ENCODE peak calls at places on chromosome 16, in seven cellular contexts. G is body of pancreas, R is WTC11, B is ovary, N is Calu3, H is OCI-LY7, I is cardiac muscle cell. Y is an unnamed sample.

GRCh38 chr16:78684655-78685400 is 585.4 kb downstream of the WWOX start:
- DNase-seq in G (peak), R (no peak), B (no peak), N (no peak), H (no peak), I (no peak), Y (no peak)

GRCh38 chr16:53744449-53744848 is 40.5 kb downstream of the FTO start:
- DNase-seq in G (no peak), R (no peak), B (no peak), N (peak), H (peak), I (no peak), Y (no peak)

GRCh38 chr16:4860727-4861342 is 13.6 kb downstream of the UBN1 start:
- DNase-seq in G (no peak), R (no peak), B (no peak), N (no peak), H (no peak), I (no peak), Y (no peak)

GRCh38 chr16:51129105-51129504 is 22.0 kb downstream of the SALL1 start:
- DNase-seq in G (no peak), R (no peak), B (no peak), N (no peak), H (no peak), I (peak), Y (no peak)

GRCh38 chr16:84879569-84880487 is 60.0 kb downstream of the CRISPLD2 start:
- DNase-seq in G (no peak), R (no peak), B (no peak), N (peak), H (no peak), I (no peak), Y (no peak)

GRCh38 chr16:73202176-73202729 is 154.3 kb upstream of the ZFHX3 start:
- DNase-seq in G (peak), R (no peak), B (no peak), N (no peak), H (no peak), I (no peak), Y (no peak)

GRCh38 chr16:11145173-11145820 is 110.7 kb downstream of the SOCS1 start:
- DNase-seq in G (no peak), R (no peak), B (no peak), N (no peak), H (no peak), I (no peak), Y (no peak)

GRCh38 chr16:67736858-67737257 is 17.7 kb upstream of the GFOD2 start:
- DNase-seq in G (no peak), R (no peak), B (no peak), N (no peak), H (no peak), I (no peak), Y (no peak)

GRCh38 chr16:69187387-69187890 is 475 bp downstream of the SNTB2 start:
- DNase-seq in G (peak), R (peak), B (peak), N (peak), H (peak), I (peak), Y (peak)

GRCh38 chr16:1708768-1709180 is 2.8 kb downstream of the MAPK8IP3 start:
- DNase-seq in G (no peak), R (no peak), B (no peak), N (no peak), H (no peak), I (peak), Y (no peak)

GRCh38 chr16:13708361-13708760 is 211.6 kb upstream of the ERCC4 start:
- DNase-seq in G (no peak), R (no peak), B (no peak), N (no peak), H (no peak), I (no peak), Y (no peak)

GRCh38 chr16:15403392-15403995 is 7.9 kb downstream of the MPV17L start:
- DNase-seq in G (no peak), R (no peak), B (no peak), N (no peak), H (peak), I (no peak), Y (no peak)

GRCh38 chr16:44655-45054 is 8.8 kb downstream of the POLR3K start:
- DNase-seq in G (no peak), R (no peak), B (no peak), N (no peak), H (no peak), I (no peak), Y (no peak)

GRCh38 chr16:6104423-6104822 is 1006.8 kb upstream of the EEF2KMT start:
- DNase-seq in G (no peak), R (no peak), B (no peak), N (no peak), H (no peak), I (no peak), Y (no peak)

GRCh38 chr16:27401768-27402568 is at the start of gene IL21R:
- DNase-seq in G (peak), R (no peak), B (no peak), N (no peak), H (peak), I (no peak), Y (peak)

GRCh38 chr16:1439058-1439698 is 5.2 kb downstream of the CCDC154 start:
- DNase-seq in G (no peak), R (no peak), B (no peak), N (no peak), H (no peak), I (no peak), Y (peak)

GRCh38 chr16:64872101-64872500 is 249.8 kb downstream of the CDH11 start:
- DNase-seq in G (no peak), R (no peak), B (no peak), N (no peak), H (no peak), I (no peak), Y (no peak)

GRCh38 chr16:69559164-69559563 is 6.6 kb upstream of the NFAT5 start:
- DNase-seq in G (no peak), R (no peak), B (no peak), N (no peak), H (no peak), I (no peak), Y (no peak)

GRCh38 chr16:48862087-48862532 is 252.1 kb upstream of the N4BP1 start:
- DNase-seq in G (no peak), R (peak), B (no peak), N (peak), H (no peak), I (no peak), Y (no peak)

GRCh38 chr16:49419016-49419415 is 45.4 kb downstream of the C16orf78 start:
- DNase-seq in G (no peak), R (no peak), B (no peak), N (no peak), H (no peak), I (no peak), Y (no peak)

GRCh38 chr16:10749680-10750035 is 6.0 kb downstream of the NUBP1 start:
- DNase-seq in G (no peak), R (no peak), B (no peak), N (no peak), H (no peak), I (no peak), Y (no peak)

GRCh38 chr16:79843145-79843544 is 242.6 kb upstream of the MAF start:
- DNase-seq in G (no peak), R (no peak), B (no peak), N (no peak), H (no peak), I (no peak), Y (no peak)
- TF ChIP-seq CTCF in G (no peak), R (no peak), B (no peak), N (no peak), H (no peak), I (no peak), Y (no peak)

GRCh38 chr16:70715113-70715711 is 29.4 kb upstream of the MTSS2 start:
- DNase-seq in G (peak), R (no peak), B (peak), N (no peak), H (no peak), I (no peak), Y (no peak)
- TF ChIP-seq CTCF in G (no peak), R (no peak), B (no peak), N (no peak), H (no peak), I (no peak), Y (no peak)

DNA sequence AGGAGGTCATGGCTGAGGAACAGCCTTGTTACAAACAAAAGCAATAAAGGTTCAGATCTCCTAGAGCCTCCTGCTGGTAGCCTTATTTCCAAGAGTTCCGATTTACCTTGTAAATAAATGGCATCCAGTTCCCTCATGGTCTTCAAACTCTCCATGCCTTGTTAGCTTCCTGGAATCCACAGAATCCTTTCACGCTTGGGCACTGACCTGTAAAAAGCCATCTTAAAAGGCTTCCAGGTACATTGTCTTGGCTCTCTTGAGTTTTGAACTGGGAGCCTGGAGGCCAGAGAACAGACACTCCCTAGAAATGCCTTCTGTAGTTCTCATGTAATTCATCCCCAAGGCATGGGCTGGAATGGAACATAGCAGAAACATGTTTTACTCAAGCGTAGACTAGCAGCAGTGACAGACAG is 207.9 kb downstream of the SNX29 start:
- DNase-seq in G (no peak), R (no peak), B (no peak), N (no peak), H (no peak), I (no peak), Y (no peak)
- TF ChIP-seq CTCF in G (no peak), R (no peak), B (no peak), N (no peak), H (no peak), I (no peak), Y (no peak)

DNA sequence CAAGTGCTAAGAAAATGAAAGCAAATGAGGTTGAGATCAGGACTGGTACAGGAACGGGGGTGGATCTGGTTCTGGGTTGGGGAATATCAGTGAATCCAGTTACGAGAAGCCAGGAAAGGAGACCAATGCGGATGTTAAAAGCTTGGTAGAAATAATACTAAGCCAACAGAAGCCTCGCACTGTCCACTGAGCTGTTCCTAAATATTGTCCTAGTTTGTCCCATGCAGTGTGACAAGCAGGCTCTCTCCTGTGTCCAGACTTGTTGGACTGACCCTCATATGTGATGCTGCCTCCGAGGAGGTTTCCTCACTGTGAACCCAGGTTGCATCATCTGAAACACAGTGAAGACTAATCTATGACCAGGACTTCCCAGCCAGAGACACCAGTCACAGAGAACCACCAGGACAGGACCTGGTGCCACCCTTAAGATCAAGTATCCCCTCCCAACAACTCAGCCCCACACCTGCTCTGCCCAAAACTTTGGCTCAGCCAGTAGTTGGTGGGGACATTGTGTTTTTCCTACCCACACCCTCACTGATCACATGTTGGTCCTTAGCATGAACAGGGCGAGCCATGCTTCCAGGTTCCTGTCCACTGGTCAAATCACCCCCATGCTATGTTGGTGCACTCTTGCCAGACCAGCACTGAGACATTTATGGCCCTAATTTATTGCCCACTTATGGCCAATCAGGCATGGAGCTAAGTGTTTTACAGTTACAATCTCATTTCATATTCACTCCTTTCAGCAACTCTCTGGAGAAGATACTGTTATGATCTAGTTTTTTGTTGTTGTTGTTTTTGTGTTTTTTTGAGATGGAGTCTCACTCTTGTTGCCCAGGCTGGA is 32.6 kb upstream of the SCNN1B start:
- DNase-seq in G (no peak), R (no peak), B (no peak), N (no peak), H (no peak), I (no peak), Y (no peak)
- TF ChIP-seq CTCF in G (no peak), R (no peak), B (no peak), N (no peak), H (no peak), I (no peak), Y (no peak)

GRCh38 chr16:29961479-29962343 is at the start of gene TMEM219:
- DNase-seq in G (peak), R (peak), B (peak), N (peak), H (peak), I (peak), Y (peak)
- TF ChIP-seq CTCF in G (peak), R (no peak), B (peak), N (peak), H (peak), I (peak), Y (peak)

GRCh38 chr16:21703589-21704174 is 39.9 kb downstream of the OTOA start:
- DNase-seq in G (no peak), R (no peak), B (no peak), N (no peak), H (no peak), I (no peak), Y (no peak)

GRCh38 chr16:21704266-21704665 is 40.5 kb downstream of the OTOA start:
- DNase-seq in G (no peak), R (no peak), B (no peak), N (no peak), H (no peak), I (no peak), Y (no peak)

GRCh38 chr16:21710938-21711337 is 47.2 kb downstream of the OTOA start:
- DNase-seq in G (no peak), R (no peak), B (no peak), N (no peak), H (no peak), I (no peak), Y (no peak)

GRCh38 chr16:21704733-21705132 is 41.0 kb downstream of the OTOA start:
- DNase-seq in G (no peak), R (no peak), B (no peak), N (no peak), H (no peak), I (no peak), Y (no peak)

GRCh38 chr16:21708533-21709115 is 44.9 kb downstream of the OTOA start:
- DNase-seq in G (peak), R (peak), B (peak), N (peak), H (peak), I (peak), Y (peak)
- TF ChIP-seq CTCF in G (peak), R (peak), B (no peak), N (peak), H (peak), I (peak), Y (peak)

DNA sequence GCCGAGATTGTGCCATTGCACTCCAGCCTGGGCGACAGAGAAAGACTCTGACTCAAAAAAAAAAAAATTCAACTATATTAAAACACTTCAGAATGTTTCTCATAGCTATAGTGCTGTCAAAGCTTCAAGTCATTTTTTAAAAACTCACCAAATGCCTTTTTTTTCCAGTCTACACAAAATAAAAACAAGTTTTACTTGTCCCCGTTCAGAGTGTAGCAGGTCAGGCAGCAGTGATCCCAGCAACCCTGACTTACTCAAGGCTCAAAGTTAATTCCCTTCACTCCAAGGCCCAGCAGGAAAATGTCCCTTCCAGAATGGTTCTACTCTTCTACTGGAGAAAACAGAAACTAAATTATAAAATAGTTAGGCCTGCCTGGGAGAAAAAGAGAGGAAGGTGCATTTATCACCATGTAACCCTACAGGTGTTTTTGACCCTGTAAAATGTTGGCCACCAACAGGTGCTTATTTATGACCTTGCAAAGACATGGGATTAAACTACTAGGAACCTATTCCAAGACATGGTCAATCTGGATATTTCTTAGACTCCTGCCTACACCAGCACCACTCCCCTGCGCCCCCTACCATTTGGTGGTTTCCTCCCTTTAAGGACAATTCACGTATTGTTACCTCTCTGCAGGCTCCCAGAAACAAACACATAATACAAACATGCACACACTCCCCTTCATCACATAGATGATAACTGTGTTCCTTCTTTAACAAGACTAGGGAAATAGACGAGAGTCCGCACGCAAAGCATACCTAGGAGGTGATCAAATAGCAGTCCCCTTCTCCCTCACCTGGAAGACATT is 5.4 kb downstream of the AMFR start:
- DNase-seq in G (no peak), R (no peak), B (no peak), N (peak), H (no peak), I (no peak), Y (no peak)
- TF ChIP-seq CTCF in G (no peak), R (no peak), B (no peak), N (no peak), H (peak), I (no peak), Y (no peak)

DNA sequence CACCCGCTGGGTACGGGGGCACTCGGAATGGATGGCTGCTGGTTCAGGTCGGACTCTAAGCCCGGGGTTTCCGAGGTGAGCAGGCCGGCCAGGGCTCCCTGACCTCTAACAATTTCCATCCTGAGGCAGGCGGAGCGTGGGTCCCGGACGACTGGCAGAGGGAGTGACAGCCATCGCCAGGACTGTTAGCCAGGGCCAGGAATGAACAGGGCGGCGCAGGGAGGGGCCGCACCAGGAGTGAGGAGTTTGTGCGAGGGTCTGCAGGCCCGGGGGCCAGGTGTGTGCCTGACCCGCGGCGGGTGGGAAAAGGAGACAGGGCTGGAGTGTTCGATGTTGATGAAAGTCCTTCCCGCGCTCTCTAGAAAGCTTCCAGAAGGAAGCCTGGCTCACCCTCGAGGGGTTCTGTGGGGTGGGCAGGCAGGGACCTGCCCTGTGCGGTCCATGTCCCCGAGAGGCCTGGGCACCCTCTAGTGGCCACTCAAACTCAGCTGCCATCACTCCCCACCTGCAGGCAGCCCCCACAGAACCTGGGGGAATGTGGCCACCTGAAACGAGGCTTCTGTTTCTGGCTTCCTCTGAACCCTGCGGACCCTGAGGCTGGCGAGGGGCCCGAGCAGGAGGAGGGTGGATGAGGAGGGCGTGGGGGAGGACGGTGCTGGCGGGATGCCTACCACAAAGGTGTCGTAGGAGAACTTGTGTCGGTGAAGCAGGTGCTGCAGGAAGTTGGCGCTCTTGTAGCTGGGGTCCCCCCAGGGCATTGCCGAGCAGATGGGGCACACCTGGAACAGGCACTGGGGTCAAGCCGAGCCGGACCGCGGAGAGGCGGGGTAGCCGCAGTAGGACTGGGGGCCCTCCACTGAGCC is 8.1 kb downstream of the RNF166 start:
- DNase-seq in G (no peak), R (peak), B (no peak), N (peak), H (peak), I (peak), Y (no peak)
- TF ChIP-seq CTCF in G (peak), R (peak), B (no peak), N (peak), H (peak), I (peak), Y (no peak)

DNA sequence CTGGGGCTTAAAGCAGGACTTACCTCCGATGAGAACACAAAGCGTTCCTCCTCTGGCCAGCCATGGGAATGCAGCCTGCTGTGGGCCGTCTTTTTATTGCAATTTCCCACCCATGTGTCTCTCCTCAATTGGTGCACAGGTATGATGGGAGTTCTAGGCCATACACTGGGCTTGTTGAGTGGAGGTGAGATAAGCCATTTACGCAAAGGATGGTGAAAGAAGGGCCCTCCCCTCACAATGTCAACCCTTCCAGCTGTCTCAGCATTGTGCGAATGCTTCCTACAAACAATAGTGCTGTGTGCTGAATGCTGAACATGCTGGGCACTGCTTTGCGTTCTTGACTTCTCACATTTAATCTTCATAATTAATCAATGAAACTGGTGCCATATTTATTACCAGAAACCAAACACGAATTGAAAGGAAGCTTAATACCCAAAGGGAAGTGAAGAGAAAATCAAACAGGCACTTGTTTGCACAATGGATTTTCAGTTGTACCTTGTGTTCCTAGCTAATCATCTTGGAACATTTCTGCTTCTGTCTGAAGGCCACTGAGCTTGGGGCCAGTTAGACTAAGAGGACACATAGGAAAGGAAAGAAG is at the start of gene GP2:
- DNase-seq in G (peak), R (peak), B (no peak), N (no peak), H (no peak), I (no peak), Y (no peak)
- TF ChIP-seq CTCF in G (peak), R (no peak), B (no peak), N (no peak), H (no peak), I (no peak), Y (no peak)